ENCODE peak calls at places on chromosomes 16 and 17, in four cellular contexts. Q is SJSA1; Y is CD8-positive, alpha-beta T cell; T is effector memory CD4-positive, alpha-beta T cell. W is an unnamed sample.

GRCh38 chr16:69741951-69742904 is 12.5 kb downstream of the NOB1 start:
- DNase-seq in T (no peak), Q (no peak), Y (no peak), W (peak)

GRCh38 chr17:42276609-42277341 is 584 bp upstream of the STAT5B start:
- DNase-seq in Y (peak), T (peak), Q (peak), W (peak)

GRCh38 chr16:49061315-49061714 is 220.3 kb downstream of the CBLN1 start:
- DNase-seq in T (no peak), Y (no peak), Q (no peak), W (no peak)

GRCh38 chr17:59853168-59853918 is 39.4 kb downstream of the TUBD1 start:
- DNase-seq in Y (no peak), T (peak), Q (peak), W (peak)

GRCh38 chr16:20875358-20875656 is 24.9 kb downstream of the DCUN1D3 start:
- DNase-seq in Q (no peak), T (no peak), Y (no peak), W (no peak)

GRCh38 chr16:8867483-8868271 is 1.1 kb downstream of the CARHSP1 start:
- DNase-seq in T (no peak), Q (peak), Y (no peak), W (no peak)

GRCh38 chr16:79047337-79047736 is 553.2 kb downstream of the MAF start:
- DNase-seq in T (no peak), Q (no peak), Y (no peak), W (no peak)

GRCh38 chr16:61936522-61936921 is 99.7 kb downstream of the CDH8 start:
- DNase-seq in Y (no peak), T (no peak), Q (no peak), W (peak)

GRCh38 chr16:56469748-56470147 is 18.4 kb downstream of the OGFOD1 start:
- DNase-seq in Y (no peak), T (no peak), Q (no peak), W (no peak)

GRCh38 chr16:89410794-89411309 is 79.5 kb downstream of the ANKRD11 start:
- DNase-seq in T (no peak), Q (peak), Y (no peak), W (peak)

GRCh38 chr17:39666231-39666600 is 1.1 kb downstream of the TCAP start:
- DNase-seq in Y (no peak), Q (no peak), T (no peak), W (no peak)

GRCh38 chr16:106623-107324 is 28.7 kb downstream of the MPG start:
- DNase-seq in T (peak), Y (peak), Q (no peak), W (peak)

GRCh38 chr16:29789775-29790182 is 772 bp upstream of the KIF22 start:
- DNase-seq in Q (no peak), T (no peak), Y (no peak), W (no peak)

GRCh38 chr16:77675464-77676324 is 46.6 kb upstream of the NUDT7 start:
- DNase-seq in Y (peak), Q (peak), T (peak), W (peak)

GRCh38 chr16:50718761-50719400 is 23.0 kb upstream of the CYLD start:
- DNase-seq in Q (no peak), T (no peak), Y (no peak), W (no peak)

GRCh38 chr16:13507530-13507929 is 412.4 kb upstream of the ERCC4 start:
- DNase-seq in Y (no peak), T (no peak), Q (no peak), W (no peak)

GRCh38 chr16:88978608-88979346 is 1.8 kb upstream of the CBFA2T3 start:
- DNase-seq in Y (no peak), T (no peak), Q (no peak), W (no peak)

GRCh38 chr16:49352923-49353322 is 20.7 kb upstream of the C16orf78 start:
- DNase-seq in Y (no peak), Q (no peak), T (no peak), W (no peak)

GRCh38 chr16:24478401-24478800 is 61.0 kb upstream of the RBBP6 start:
- DNase-seq in Y (no peak), Q (no peak), T (no peak), W (no peak)

GRCh38 chr16:31004658-31005057 is 5.8 kb downstream of the STX1B start:
- DNase-seq in T (no peak), Q (no peak), Y (no peak), W (no peak)

GRCh38 chr17:4501295-4501949 is 2.7 kb downstream of the SPNS2 start:
- DNase-seq in Y (no peak), Q (no peak), T (no peak), W (no peak)

GRCh38 chr17:4498461-4499397 is at the start of gene SPNS2:
- DNase-seq in Y (peak), Q (no peak), T (peak), W (no peak)

GRCh38 chr17:4497101-4497824 is 1.4 kb upstream of the SPNS2 start:
- DNase-seq in Y (no peak), Q (no peak), T (no peak), W (no peak)

GRCh38 chr17:4500188-4500565 is 1.5 kb downstream of the SPNS2 start:
- DNase-seq in T (no peak), Q (no peak), Y (no peak), W (no peak)

GRCh38 chr17:4499431-4500187 is 928 bp downstream of the SPNS2 start:
- DNase-seq in T (no peak), Y (no peak), Q (no peak), W (no peak)
- H3K4me3 ChIP-seq in T (peak), Y (peak), Q (no peak), W (no peak)

DNA sequence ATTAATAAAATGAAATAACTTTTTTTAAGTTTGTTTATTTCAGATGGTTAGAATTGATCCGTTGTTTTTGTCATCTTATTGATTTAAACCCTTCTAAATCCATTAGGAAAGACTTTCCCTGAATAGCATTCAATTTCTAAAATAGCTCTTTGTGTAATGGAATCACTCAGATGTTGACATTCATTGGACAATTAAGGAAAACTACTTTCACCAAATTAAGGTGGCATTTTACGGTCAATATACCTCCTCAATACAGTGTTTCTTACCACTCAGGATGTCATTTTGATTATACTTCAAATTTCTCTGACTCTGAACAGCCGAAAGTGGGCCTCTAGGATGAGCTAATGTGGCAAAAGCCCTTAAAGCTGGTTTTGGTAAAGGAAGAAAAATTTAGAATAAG is 1.8 kb downstream of the ARL6IP1 start:
- DNase-seq in Q (no peak), Y (no peak), T (no peak), W (no peak)
- H3K27ac ChIP-seq in Q (no peak), Y (no peak), T (no peak), W (no peak)

DNA sequence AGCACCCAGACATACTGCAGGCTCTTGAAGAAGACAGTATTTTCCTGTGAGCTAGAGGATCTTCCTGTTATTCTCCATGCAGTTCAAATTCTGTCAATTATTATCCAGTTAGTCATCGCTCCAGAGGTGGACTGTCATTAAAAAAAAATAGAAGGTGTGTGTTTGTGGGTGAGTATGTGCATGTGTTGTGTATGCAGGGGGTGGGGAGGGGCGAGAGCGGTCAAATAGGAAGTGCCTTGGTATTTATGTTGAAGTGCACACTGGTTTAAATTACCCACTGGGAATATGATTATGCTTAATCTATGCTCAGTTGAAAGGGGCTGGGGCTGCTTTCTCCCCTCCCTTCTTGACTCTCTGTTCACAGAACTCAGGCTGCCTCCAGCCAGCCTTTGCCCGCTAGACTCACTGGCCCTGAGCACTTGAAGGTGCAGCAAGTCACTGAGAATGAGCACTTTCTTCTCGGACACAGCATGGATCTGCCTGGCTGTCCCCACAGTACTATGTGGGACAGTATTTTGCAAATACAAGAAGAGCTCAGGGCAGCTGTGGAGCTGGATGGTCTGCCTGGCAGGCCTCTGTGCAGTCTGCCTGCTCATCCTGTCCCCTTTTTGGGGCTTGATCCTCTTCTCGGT is at the start of gene HSD17B2:
- DNase-seq in T (no peak), Y (no peak), Q (no peak), W (peak)
- H3K4me3 ChIP-seq in T (no peak), Y (no peak), Q (no peak), W (no peak)

GRCh38 chr16:84970447-84971127 is 40.7 kb downstream of the ZDHHC7 start:
- DNase-seq in T (peak), Y (peak), Q (peak), W (peak)

GRCh38 chr16:84965428-84966149 is 45.7 kb downstream of the ZDHHC7 start:
- DNase-seq in Q (no peak), Y (no peak), T (no peak), W (no peak)

GRCh38 chr16:84964729-84965128 is 46.6 kb downstream of the ZDHHC7 start:
- DNase-seq in Q (no peak), Y (no peak), T (no peak), W (no peak)

GRCh38 chr16:84966150-84966447 is 45.2 kb downstream of the ZDHHC7 start:
- DNase-seq in Y (no peak), T (no peak), Q (no peak), W (no peak)

GRCh38 chr16:84967828-84968227 is 43.5 kb downstream of the ZDHHC7 start:
- DNase-seq in Y (no peak), T (no peak), Q (no peak), W (no peak)
- H3K27ac ChIP-seq in Y (no peak), T (no peak), Q (no peak), W (no peak)

GRCh38 chr16:57997528-57998265 is 2.8 kb downstream of the ZNF319 start:
- DNase-seq in Q (no peak), T (no peak), Y (no peak), W (no peak)

GRCh38 chr16:57999971-58000705 is at the start of gene ZNF319:
- DNase-seq in Q (no peak), Y (no peak), T (no peak), W (no peak)

GRCh38 chr16:57998484-57998883 is 2.0 kb downstream of the ZNF319 start:
- DNase-seq in Q (no peak), Y (peak), T (peak), W (no peak)

GRCh38 chr16:57999366-57999970 is 1.0 kb downstream of the ZNF319 start:
- DNase-seq in Q (no peak), Y (no peak), T (no peak), W (no peak)

GRCh38 chr16:57998992-57999365 is 1.5 kb downstream of the ZNF319 start:
- DNase-seq in Q (no peak), Y (no peak), T (no peak), W (no peak)
- H3K4me3 ChIP-seq in Q (no peak), Y (peak), T (no peak), W (peak)

DNA sequence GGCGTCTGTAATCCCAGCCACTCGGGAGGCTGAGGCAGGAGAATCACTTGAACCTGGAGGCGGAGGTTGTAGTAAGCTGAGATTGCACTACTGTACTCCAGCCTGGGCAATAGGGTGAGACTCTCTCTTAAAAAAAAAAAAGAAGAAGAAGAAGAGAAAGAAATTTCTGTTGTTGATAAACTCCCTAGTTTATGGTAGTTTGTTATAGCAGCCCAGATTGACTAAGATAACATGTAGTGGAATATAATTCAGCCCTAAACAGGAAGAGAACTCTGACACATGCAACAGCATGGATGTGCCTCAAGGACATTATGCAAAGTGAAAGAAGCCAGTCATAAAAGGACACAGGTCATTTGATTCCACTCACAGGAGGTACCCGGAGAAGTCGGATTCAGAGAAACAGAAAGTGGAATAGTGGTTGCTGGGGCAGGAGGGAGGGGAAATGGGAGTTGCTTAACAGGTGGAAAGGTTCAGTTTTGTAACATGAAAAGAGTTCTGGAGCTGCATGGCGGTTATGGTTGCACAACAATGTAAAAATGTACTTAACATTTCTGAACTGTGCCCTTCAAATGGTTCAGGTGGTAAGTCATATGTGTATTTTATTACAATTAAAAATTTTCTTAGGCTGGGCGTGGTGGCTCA is 26.0 kb upstream of the PRM1 start:
- DNase-seq in Y (no peak), T (no peak), Q (no peak), W (no peak)
- H3K27ac ChIP-seq in Y (no peak), T (no peak), Q (no peak), W (no peak)

W was measured in brain microvascular endothelial cell.